ENCODE peak calls at places on chromosomes 7 and 10, in eight cellular contexts. Q, Y, D, Z, R, P, N and T are unnamed samples.

GRCh38 chr7:157515342-157516041 is 178.7 kb downstream of the DNAJB6 start:
- DNase-seq in P (no peak), D (peak; percentile 34), N (no peak), Z (no peak), Q (no peak), Y (no peak), R (no peak), T (no peak)

GRCh38 chr7:111029574-111030357 is 61.2 kb upstream of the LRRN3 start:
- DNase-seq in R (no peak), N (peak; percentile 50), Q (peak; percentile 53), Z (no peak), Y (no peak), D (no peak), P (peak; percentile 37), T (no peak)

GRCh38 chr7:33757563-33758165 is 147.7 kb upstream of the BMPER start:
- DNase-seq in Y (no peak), Z (no peak), R (no peak), P (peak; percentile 26), Q (no peak), D (peak; percentile 60), N (peak; percentile 5), T (no peak)

GRCh38 chr7:84196007-84196551 is 1.5 kb upstream of the SEMA3A start:
- DNase-seq in Z (no peak), D (no peak), Y (no peak), R (no peak), P (no peak), N (no peak), Q (no peak), T (no peak)

GRCh38 chr7:30842542-30843451 is 68.9 kb upstream of the AQP1 start:
- DNase-seq in Q (no peak), R (no peak), D (peak; percentile 35), N (no peak), P (no peak), Z (no peak), Y (no peak), T (no peak)

GRCh38 chr7:24784292-24784691 is 27.0 kb upstream of the GSDME start:
- DNase-seq in Z (no peak), Q (no peak), Y (no peak), N (no peak), D (no peak), R (no peak), P (no peak), T (no peak)

GRCh38 chr7:29277436-29278215 is 83.1 kb downstream of the CHN2 start:
- DNase-seq in D (no peak), P (no peak), Y (no peak), N (no peak), Q (no peak), R (no peak), Z (no peak), T (peak; percentile 21)

GRCh38 chr10:58773942-58774341 is 261.3 kb downstream of the BICC1 start:
- DNase-seq in Y (no peak), N (no peak), D (no peak), P (no peak), Q (no peak), Z (no peak), R (no peak), T (no peak)

GRCh38 chr7:98509836-98510235 is 107.2 kb upstream of the NPTX2 start:
- DNase-seq in D (no peak), Z (no peak), Q (no peak), N (no peak), P (no peak), R (no peak), Y (no peak), T (no peak)

GRCh38 chr7:33039905-33040292 is 22.7 kb downstream of the NT5C3A start:
- DNase-seq in P (no peak), Z (no peak), Y (no peak), D (no peak), N (no peak), Q (no peak), R (no peak), T (no peak)

GRCh38 chr7:70674268-70675025 is 457.5 kb upstream of the GALNT17 start:
- DNase-seq in N (peak; percentile 69), P (no peak), R (no peak), Q (no peak), Z (no peak), D (no peak), Y (no peak), T (no peak)

GRCh38 chr7:134820295-134820694 is 40.9 kb downstream of the CALD1 start:
- DNase-seq in R (no peak), N (no peak), D (no peak), Y (no peak), Q (no peak), Z (no peak), P (no peak), T (no peak)

GRCh38 chr10:115417585-115418265 is 324.6 kb downstream of the ATRNL1 start:
- DNase-seq in P (no peak), R (no peak), Q (no peak), Y (no peak), N (no peak), Z (peak; percentile 66), D (no peak), T (no peak)

GRCh38 chr10:94088926-94089381 is 95.2 kb downstream of the PLCE1 start:
- DNase-seq in Q (no peak), D (no peak), Z (no peak), N (no peak), Y (no peak), P (no peak), R (no peak), T (no peak)

GRCh38 chr10:29947701-29948060 is 111.7 kb downstream of the JCAD start:
- DNase-seq in R (no peak), Z (no peak), Q (no peak), D (no peak), Y (no peak), P (no peak), N (no peak), T (no peak)

GRCh38 chr7:2978403-2978802 is 65.3 kb downstream of the CARD11 start:
- DNase-seq in Y (no peak), N (no peak), Q (peak; percentile 79), P (peak; percentile 86), R (peak; percentile 30), D (peak; percentile 87), Z (no peak), T (peak; percentile 59)

GRCh38 chr7:54179321-54180029 is 362.7 kb upstream of the VSTM2A start:
- DNase-seq in Y (no peak), Z (no peak), P (no peak), R (no peak), N (no peak), D (no peak), Q (no peak), T (no peak)

GRCh38 chr10:124602646-124603365 is 141.2 kb downstream of the LHPP start:
- DNase-seq in P (no peak), Z (no peak), R (no peak), Y (no peak), D (no peak), Q (no peak), N (no peak), T (no peak)

GRCh38 chr7:14902589-14902963 is at the start of gene DGKB:
- DNase-seq in N (peak; percentile 79), Y (no peak), R (no peak), P (no peak), Q (no peak), Z (no peak), D (no peak), T (no peak)

GRCh38 chr10:88540355-88540754 is 42.8 kb downstream of the RNLS start:
- DNase-seq in P (no peak), R (no peak), Q (no peak), Y (no peak), D (no peak), Z (no peak), N (no peak), T (no peak)

GRCh38 chr10:125337510-125337909 is 177.1 kb upstream of the CTBP2 start:
- DNase-seq in Q (no peak), D (no peak), Z (no peak), N (no peak), P (no peak), R (no peak), Y (no peak), T (no peak)

GRCh38 chr10:114042895-114043531 is 653 bp upstream of the ADRB1 start:
- DNase-seq in P (peak; percentile 42), D (peak; percentile 58), N (no peak), Z (peak; percentile 15), Y (peak; percentile 14), Q (no peak), R (no peak), T (no peak)

GRCh38 chr10:61173450-61173849 is 229.5 kb upstream of the RHOBTB1 start:
- DNase-seq in R (no peak), Y (no peak), Z (no peak), D (no peak), Q (no peak), N (no peak), P (no peak), T (no peak)

GRCh38 chr10:114541081-114541833 is 116.8 kb downstream of the ABLIM1 start:
- DNase-seq in Q (peak; percentile 38), Z (no peak), Y (no peak), N (no peak), R (peak; percentile 71), P (peak; percentile 82), D (peak; percentile 78), T (peak; percentile 80)